ENCODE peak calls at places on chromosomes 2 and 18, in ten cellular contexts. M is T-helper 1 cell; T is sigmoid colon; I is lung; B is effector CD4-positive, alpha-beta T cell; W is ecto neural progenitor cell; X is thoracic aorta; K is naive thymus-derived CD8-positive, alpha-beta T cell; Z is stimulated activated CD4-positive, alpha-beta T cell treated with anti-CD3 and anti-CD28 coated beads, Interleukin-15, amount 100 ng/mL, for 1 hour; R is IMR-90. Q is an unnamed sample.

GRCh38 chr2:24740142-24740541 is 53.0 kb downstream of the PTRHD1 start:
- DNase-seq in M (no peak), T (no peak), I (no peak), B (no peak), W (no peak), X (no peak), K (no peak), Z (no peak), R (no peak), Q (no peak)

GRCh38 chr2:33110461-33110860 is 163.7 kb downstream of the LTBP1 start:
- DNase-seq in M (no peak), T (no peak), I (no peak), B (no peak), W (no peak), X (no peak), K (no peak), Z (no peak), R (peak; percentile 82), Q (no peak)

GRCh38 chr18:30971338-30971956 is 71.1 kb downstream of the DSC3 start:
- DNase-seq in M (no peak), T (no peak), I (no peak), B (no peak), W (no peak), X (no peak), K (no peak), Z (no peak), R (peak; percentile 11), Q (peak; percentile 70)

GRCh38 chr2:233011268-233012190 is 1.5 kb downstream of the NGEF start:
- DNase-seq in M (no peak), T (no peak), I (no peak), B (no peak), W (no peak), X (no peak), K (no peak), Z (no peak), R (no peak), Q (no peak)

GRCh38 chr2:179302764-179303561 is 38.3 kb upstream of the SESTD1 start:
- DNase-seq in M (no peak), T (no peak), I (no peak), B (no peak), W (no peak), X (no peak), K (no peak), Z (no peak), R (peak; percentile 4), Q (no peak)

GRCh38 chr18:45384137-45384998 is 230.9 kb upstream of the SLC14A2 start:
- DNase-seq in M (no peak), T (no peak), I (peak; percentile 54), B (no peak), W (peak; percentile 75), X (no peak), K (peak; percentile 22), Z (no peak), R (peak; percentile 35), Q (peak; percentile 48)

GRCh38 chr2:173028671-173029070 is 47.0 kb upstream of the MAP3K20 start:
- DNase-seq in M (no peak), T (no peak), I (no peak), B (no peak), W (no peak), X (no peak), K (no peak), Z (no peak), R (peak; percentile 88), Q (no peak)

GRCh38 chr2:144703852-144704324 is 184.0 kb upstream of the ZEB2 start:
- DNase-seq in M (no peak), T (peak; percentile 70), I (peak; percentile 51), B (no peak), W (no peak), X (no peak), K (peak; percentile 22), Z (no peak), R (peak; percentile 61), Q (peak; percentile 76)

GRCh38 chr2:59000796-59001195 is 759.7 kb upstream of the FANCL start:
- DNase-seq in M (no peak), T (no peak), I (no peak), B (no peak), W (no peak), X (no peak), K (no peak), Z (no peak), R (no peak), Q (peak; percentile 2)

GRCh38 chr18:59837586-59837985 is 62.2 kb upstream of the PMAIP1 start:
- DNase-seq in M (no peak), T (no peak), I (peak; percentile 32), B (peak; percentile 10), W (peak; percentile 51), X (no peak), K (peak; percentile 32), Z (peak; percentile 9), R (peak; percentile 67), Q (peak; percentile 84)

GRCh38 chr2:2234398-2234797 is 96.7 kb downstream of the MYT1L start:
- DNase-seq in M (no peak), T (no peak), I (no peak), B (no peak), W (no peak), X (no peak), K (no peak), Z (no peak), R (no peak), Q (no peak)

GRCh38 chr2:110741491-110741980 is 9.2 kb downstream of the ACOXL start:
- DNase-seq in M (no peak), T (no peak), I (peak; percentile 62), B (no peak), W (no peak), X (no peak), K (no peak), Z (no peak), R (no peak), Q (peak; percentile 29)

GRCh38 chr2:12081481-12082210 is 335.2 kb downstream of the LPIN1 start:
- DNase-seq in M (no peak), T (no peak), I (no peak), B (no peak), W (no peak), X (no peak), K (no peak), Z (no peak), R (no peak), Q (peak; percentile 86)

GRCh38 chr2:11133936-11134320 is 21.3 kb upstream of the SLC66A3 start:
- DNase-seq in M (no peak), T (no peak), I (no peak), B (no peak), W (no peak), X (no peak), K (no peak), Z (no peak), R (no peak), Q (no peak)

GRCh38 chr2:85854166-85854509 is 34.7 kb downstream of the ST3GAL5 start:
- DNase-seq in M (no peak), T (no peak), I (no peak), B (no peak), W (no peak), X (no peak), K (no peak), Z (no peak), R (no peak), Q (no peak)

Q was measured in ELR.